ENCODE peak calls at places on chromosome 4, in five cellular contexts. R, J, M, P and I are unnamed samples.
A peak's percentile ranks its signal among the peaks of the same experiment; 100 is the strongest.

GRCh38 chr4:14110407-14110806 is 482.9 kb upstream of the BOD1L1 start:
- DNase-seq in R (peak; percentile 51), J (no peak), M (peak; percentile 76), P (no peak), I (no peak)

GRCh38 chr4:48967626-48968025 is 18.4 kb upstream of the CWH43 start:
- DNase-seq in R (no peak), J (no peak), M (peak; percentile 12), P (no peak), I (no peak)

GRCh38 chr4:2274320-2275043 is 12.6 kb upstream of the MXD4 start:
- DNase-seq in R (no peak), J (no peak), M (no peak), P (no peak), I (no peak)

GRCh38 chr4:2510351-2511259 is 25.8 kb upstream of the FAM193A start:
- DNase-seq in R (no peak), J (no peak), M (no peak), P (no peak), I (no peak)

GRCh38 chr4:87961993-87962791 is 13.3 kb upstream of the SPP1 start:
- DNase-seq in R (peak; percentile 20), J (no peak), M (peak; percentile 75), P (no peak), I (no peak)

GRCh38 chr4:165540206-165540865 is 161.5 kb downstream of the CPE start:
- DNase-seq in R (no peak), J (no peak), M (no peak), P (no peak), I (no peak)

GRCh38 chr4:169254546-169254983 is 16.2 kb downstream of the SH3RF1 start:
- DNase-seq in R (peak; percentile 89), J (no peak), M (peak; percentile 90), P (no peak), I (no peak)

GRCh38 chr4:173538148-173538902 is 8.3 kb upstream of the HAND2 start:
- DNase-seq in R (peak; percentile 35), J (no peak), M (no peak), P (no peak), I (no peak)

GRCh38 chr4:92100980-92101379 is 202.8 kb upstream of the GRID2 start:
- DNase-seq in R (no peak), J (peak; percentile 21), M (no peak), P (no peak), I (no peak)

GRCh38 chr4:148998719-148999118 is 556.5 kb upstream of the NR3C2 start:
- DNase-seq in R (peak; percentile 14), J (no peak), M (no peak), P (no peak), I (peak; percentile 47)

GRCh38 chr4:75666299-75666698 is 6.9 kb downstream of the G3BP2 start:
- DNase-seq in R (no peak), J (no peak), M (no peak), P (no peak), I (no peak)

GRCh38 chr4:159764343-159764952 is 661.6 kb downstream of the RAPGEF2 start:
- DNase-seq in R (peak; percentile 68), J (peak; percentile 51), M (peak; percentile 69), P (no peak), I (peak; percentile 51)

GRCh38 chr4:152278505-152279301 is 257.2 kb downstream of the FBXW7 start:
- DNase-seq in R (no peak), J (no peak), M (no peak), P (no peak), I (no peak)

GRCh38 chr4:67929447-67929846 is 33.8 kb downstream of the TMPRSS11A start:
- DNase-seq in R (no peak), J (no peak), M (peak; percentile 75), P (no peak), I (no peak)